ENCODE peak calls at places on chromosomes 2 and 18, in nine cellular contexts. N is left lung; E is CD8-positive, alpha-beta memory T cell; Y is heart right ventricle; U is right atrium auricular region; X is CD4-positive, alpha-beta T cell; P is pancreas; W is AG04450; K is CD8-positive, alpha-beta T cell. H is an unnamed sample.

GRCh38 chr2:191582355-191582754 is 95.6 kb upstream of the NABP1 start:
- DNase-seq in N (no peak), E (no peak), Y (no peak), U (no peak), X (no peak), P (no peak), W (peak), K (no peak), H (no peak)

GRCh38 chr18:45896991-45897390 is 70.1 kb downstream of the EPG5 start:
- DNase-seq in N (no peak), E (no peak), Y (no peak), U (no peak), X (no peak), P (no peak), W (no peak), K (no peak), H (no peak)

GRCh38 chr2:38267270-38267925 is 109.7 kb downstream of the ATL2 start:
- DNase-seq in N (no peak), E (no peak), Y (no peak), U (no peak), X (no peak), P (no peak), W (no peak), K (no peak), H (no peak)

GRCh38 chr2:1744151-1744445 is 217 bp downstream of the PXDN start:
- DNase-seq in N (no peak), E (no peak), Y (no peak), U (no peak), X (no peak), P (peak), W (no peak), K (no peak), H (no peak)

GRCh38 chr18:37274988-37275590 is 290.5 kb downstream of the CELF4 start:
- DNase-seq in N (no peak), E (no peak), Y (no peak), U (no peak), X (no peak), P (no peak), W (no peak), K (no peak), H (no peak)

GRCh38 chr2:230694241-230694640 is 18.4 kb upstream of the CAB39 start:
- DNase-seq in N (no peak), E (no peak), Y (no peak), U (no peak), X (no peak), P (no peak), W (no peak), K (no peak), H (no peak)

GRCh38 chr18:47683774-47684173 is 246.7 kb downstream of the SMAD2 start:
- DNase-seq in N (no peak), E (no peak), Y (no peak), U (no peak), X (no peak), P (no peak), W (no peak), K (no peak), H (no peak)

GRCh38 chr18:4068552-4069158 is 386.5 kb downstream of the DLGAP1 start:
- DNase-seq in N (no peak), E (no peak), Y (peak), U (no peak), X (no peak), P (no peak), W (peak), K (peak), H (no peak)

GRCh38 chr2:222306393-222307137 is 7.8 kb upstream of the PAX3 start:
- DNase-seq in N (no peak), E (no peak), Y (no peak), U (no peak), X (no peak), P (no peak), W (no peak), K (no peak), H (no peak)

DNA sequence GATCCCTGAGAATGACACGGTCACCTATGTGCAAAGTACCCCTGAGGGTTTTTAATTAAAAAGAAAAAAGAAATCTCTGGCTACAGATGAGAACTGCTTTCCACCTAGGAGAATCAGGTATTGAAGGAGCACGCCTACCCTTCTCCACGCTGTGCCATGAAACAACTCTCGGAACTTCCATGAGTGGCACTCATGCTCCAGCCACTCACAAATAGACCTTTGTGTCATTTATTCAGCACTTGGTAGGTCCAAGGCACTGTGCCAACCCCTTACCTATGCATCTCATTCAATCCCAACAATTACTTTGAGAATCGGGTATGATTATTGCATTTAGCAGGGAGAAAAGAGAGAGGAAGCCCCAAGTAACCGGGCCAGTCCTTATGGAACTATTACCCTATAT is 44.9 kb upstream of the TTC39C start:
- DNase-seq in N (no peak), E (no peak), Y (no peak), U (no peak), X (no peak), P (no peak), W (no peak), K (no peak), H (no peak)
- H3K27ac ChIP-seq in N (no peak), E (no peak), Y (no peak), U (no peak), X (no peak), P (no peak), W (no peak), K (no peak), H (no peak)

GRCh38 chr18:42563995-42564394 is 551.5 kb downstream of the RIT2 start:
- DNase-seq in N (no peak), E (no peak), Y (no peak), U (no peak), X (no peak), P (no peak), W (no peak), K (no peak), H (no peak)

GRCh38 chr18:42559292-42559691 is 556.2 kb downstream of the RIT2 start:
- DNase-seq in N (no peak), E (no peak), Y (no peak), U (no peak), X (no peak), P (no peak), W (no peak), K (no peak), H (no peak)

GRCh38 chr18:42561521-42561920 is 554.0 kb downstream of the RIT2 start:
- DNase-seq in N (no peak), E (no peak), Y (no peak), U (no peak), X (no peak), P (no peak), W (no peak), K (no peak), H (no peak)

GRCh38 chr18:42568773-42569172 is 546.7 kb downstream of the RIT2 start:
- DNase-seq in N (no peak), E (no peak), Y (no peak), U (no peak), X (no peak), P (no peak), W (no peak), K (no peak), H (no peak)

DNA sequence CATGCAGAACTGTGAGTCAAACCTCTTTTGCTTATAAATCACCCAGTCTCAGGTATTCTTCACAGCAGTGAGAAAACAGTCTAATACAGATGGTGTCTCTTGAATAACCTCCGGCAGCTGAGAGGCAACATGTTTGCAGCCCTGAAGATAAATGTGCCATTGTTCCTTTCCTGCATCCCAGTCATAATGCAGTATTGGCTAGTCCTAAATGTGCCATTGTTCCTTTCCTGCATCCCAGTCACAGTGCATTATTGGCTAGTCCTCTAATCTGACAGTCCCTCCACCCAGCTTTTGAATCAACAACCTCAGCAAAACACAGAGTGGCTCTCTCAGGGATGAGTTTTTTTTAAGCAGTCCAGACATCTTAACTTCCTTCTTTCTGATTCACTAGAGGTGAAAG is 550.7 kb downstream of the RIT2 start:
- DNase-seq in N (no peak), E (no peak), Y (no peak), U (no peak), X (no peak), P (no peak), W (no peak), K (no peak), H (no peak)
- H3K27ac ChIP-seq in N (no peak), E (no peak), Y (no peak), U (no peak), X (no peak), P (no peak), W (no peak), K (no peak), H (no peak)

GRCh38 chr2:3470166-3470651 is 49.1 kb downstream of the ADI1 start:
- DNase-seq in N (peak), E (no peak), Y (peak), U (peak), X (no peak), P (no peak), W (peak), K (no peak), H (no peak)
- H3K27ac ChIP-seq in N (peak), E (no peak), Y (peak), U (peak), X (no peak), P (no peak), W (peak), K (no peak), H (no peak)

GRCh38 chr2:85355521-85355920 is 952 bp downstream of the ELMOD3 start:
- DNase-seq in N (no peak), E (no peak), Y (no peak), U (no peak), X (no peak), P (no peak), W (no peak), K (no peak), H (no peak)

GRCh38 chr2:85354286-85355072 is at the start of the genes ELMOD3 and RETSAT:
- DNase-seq in N (peak), E (peak), Y (peak), U (peak), X (peak), P (peak), W (peak), K (peak), H (peak)

GRCh38 chr2:85357736-85358135 is 3.2 kb downstream of the ELMOD3 start:
- DNase-seq in N (no peak), E (no peak), Y (no peak), U (no peak), X (no peak), P (no peak), W (no peak), K (no peak), H (no peak)

GRCh38 chr2:85355073-85355410 is 473 bp downstream of the ELMOD3 start:
- DNase-seq in N (no peak), E (no peak), Y (no peak), U (no peak), X (no peak), P (no peak), W (no peak), K (no peak), H (no peak)

DNA sequence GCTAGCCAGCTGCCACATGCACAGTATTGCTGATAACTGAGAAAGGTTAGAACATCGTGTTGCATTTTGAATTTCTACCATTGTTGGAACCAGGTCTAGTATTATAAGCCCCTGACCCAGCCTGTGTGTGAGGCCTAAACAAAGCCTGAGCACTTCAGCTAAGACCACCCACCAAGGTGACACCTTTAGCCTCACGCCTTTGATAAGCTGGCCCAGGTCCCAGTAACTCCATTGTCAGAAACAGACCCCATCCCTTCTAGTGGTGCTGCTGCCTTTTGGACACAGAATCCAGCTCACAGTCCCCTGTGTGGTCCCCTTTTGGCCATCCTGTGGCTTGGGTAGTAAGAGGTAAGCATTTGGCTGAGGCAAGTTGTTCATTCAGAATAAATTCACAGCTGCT is 1.6 kb downstream of the ELMOD3 start:
- DNase-seq in N (no peak), E (no peak), Y (no peak), U (no peak), X (no peak), P (no peak), W (no peak), K (no peak), H (no peak)
- H3K27ac ChIP-seq in N (no peak), E (no peak), Y (no peak), U (no peak), X (no peak), P (no peak), W (no peak), K (no peak), H (no peak)

DNA sequence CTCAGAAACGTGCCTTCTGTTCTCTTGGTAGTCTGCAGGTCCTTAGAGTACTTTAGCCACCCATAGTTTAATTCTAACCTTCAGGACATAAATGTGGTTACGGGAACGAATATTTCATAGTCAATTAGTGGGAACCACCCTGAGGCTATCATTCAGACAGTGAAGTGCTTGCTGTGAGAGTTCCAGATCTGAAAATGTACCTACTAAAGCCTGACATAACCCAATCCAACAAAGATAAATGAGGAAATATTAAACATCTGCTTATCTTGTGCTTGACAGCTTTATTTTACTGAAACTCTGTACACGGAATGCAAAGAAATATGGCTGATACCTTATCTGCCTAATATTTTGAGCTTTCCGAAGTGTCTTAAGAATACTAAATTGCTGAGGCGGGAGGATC is 43.0 kb downstream of the RAB27B start:
- DNase-seq in N (no peak), E (no peak), Y (no peak), U (no peak), X (no peak), P (no peak), W (no peak), K (no peak), H (no peak)
- H3K27ac ChIP-seq in N (no peak), E (no peak), Y (no peak), U (no peak), X (no peak), P (no peak), W (no peak), K (no peak), H (no peak)

GRCh38 chr2:194385376-194385775 is 1271.7 kb upstream of the SLC39A10 start:
- DNase-seq in N (no peak), E (no peak), Y (no peak), U (no peak), X (no peak), P (no peak), W (no peak), K (no peak), H (no peak)

GRCh38 chr2:194380011-194380410 is 1277.0 kb upstream of the SLC39A10 start:
- DNase-seq in N (no peak), E (no peak), Y (no peak), U (no peak), X (no peak), P (no peak), W (no peak), K (no peak), H (no peak)

GRCh38 chr2:194382221-194382620 is 1274.8 kb upstream of the SLC39A10 start:
- DNase-seq in N (no peak), E (no peak), Y (no peak), U (no peak), X (no peak), P (no peak), W (no peak), K (no peak), H (no peak)

DNA sequence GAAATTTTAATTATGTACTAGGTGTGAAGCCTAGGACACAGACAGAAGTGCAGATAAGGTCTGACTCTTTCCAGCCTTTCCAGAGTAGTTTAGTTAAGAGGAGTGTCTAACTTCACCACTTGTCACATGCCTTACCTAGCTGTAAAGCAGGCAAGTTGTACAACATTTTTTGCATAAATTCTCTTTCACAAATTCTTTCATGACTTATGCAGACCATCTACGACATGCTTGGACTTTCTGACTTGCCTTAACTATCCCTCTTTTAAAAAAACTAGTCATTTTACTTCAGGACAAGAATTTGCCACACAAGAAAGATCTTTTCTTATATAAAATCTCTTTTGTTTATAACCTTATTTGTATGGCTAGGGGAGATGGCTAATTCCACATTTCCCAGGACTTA is 1273.6 kb upstream of the SLC39A10 start:
- DNase-seq in N (no peak), E (no peak), Y (no peak), U (no peak), X (no peak), P (no peak), W (no peak), K (no peak), H (no peak)
- H3K27ac ChIP-seq in N (no peak), E (no peak), Y (no peak), U (no peak), X (no peak), P (no peak), W (no peak), K (no peak), H (no peak)

DNA sequence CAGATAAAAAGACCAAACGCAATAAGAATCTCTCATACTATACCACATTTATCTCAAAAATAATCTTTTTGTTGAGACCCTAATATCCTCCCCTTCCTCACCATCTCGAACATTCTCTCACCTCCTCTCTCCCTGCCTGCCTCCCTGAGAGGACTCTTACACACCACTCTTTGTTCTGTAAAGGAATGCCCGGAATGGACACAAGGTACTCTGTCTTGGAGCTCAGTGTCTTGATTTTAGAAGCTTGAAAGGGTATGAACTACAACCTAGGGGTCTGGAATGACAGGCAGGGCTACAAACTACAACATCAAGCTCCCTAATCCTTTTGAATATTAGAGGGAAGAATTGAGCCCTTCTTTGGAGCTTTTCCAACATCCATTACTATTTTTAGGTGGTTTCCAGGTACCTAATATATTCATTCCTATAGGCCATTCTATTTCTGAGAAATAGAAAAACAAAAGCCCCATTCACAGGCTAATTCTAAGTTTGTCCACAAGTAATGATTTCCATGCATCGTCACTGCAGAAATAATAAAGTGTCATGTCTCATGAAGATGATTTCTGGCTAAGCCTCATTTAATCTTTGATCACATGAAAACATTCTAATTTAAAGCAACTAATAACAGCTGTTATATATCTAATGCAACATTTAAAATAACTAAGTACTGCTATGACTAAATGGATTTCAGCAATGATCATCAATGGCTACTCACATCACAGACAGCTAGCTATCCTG is 60.6 kb downstream of the LRP2 start:
- DNase-seq in N (no peak), E (no peak), Y (no peak), U (no peak), X (no peak), P (no peak), W (no peak), K (no peak), H (no peak)
- H3K27ac ChIP-seq in N (no peak), E (no peak), Y (no peak), U (no peak), X (no peak), P (no peak), W (no peak), K (no peak), H (no peak)

GRCh38 chr2:240560084-240560479 is at the start of gene DUSP28:
- DNase-seq in N (peak), E (peak), Y (peak), U (peak), X (peak), P (peak), W (no peak), K (peak), H (peak)
- H3K27ac ChIP-seq in N (peak), E (peak), Y (peak), U (peak), X (peak), P (peak), W (peak), K (peak), H (peak)